ENCODE peak calls at places on chromosomes 3 and 15, in eight cellular contexts. K, Q, E, D, X, V, W and C are unnamed samples.

GRCh38 chr15:101055411-101055810 is 136.3 kb downstream of the LRRK1 start:
- DNase-seq in D (no peak), X (no peak), W (no peak), V (no peak), K (no peak), E (peak), Q (no peak), C (no peak)

GRCh38 chr15:73082719-73083275 is 30.5 kb downstream of the NEO1 start:
- DNase-seq in V (no peak), K (no peak), Q (no peak), E (no peak), X (no peak), W (no peak), D (peak), C (no peak)

GRCh38 chr3:81735334-81735733 is 26.1 kb downstream of the GBE1 start:
- DNase-seq in Q (no peak), K (no peak), W (no peak), V (no peak), X (no peak), D (peak), E (no peak), C (no peak)

GRCh38 chr3:122977645-122978466 is 49.7 kb downstream of the SEMA5B start:
- DNase-seq in V (peak), Q (peak), E (peak), D (peak), K (no peak), X (peak), W (peak), C (no peak)

GRCh38 chr3:50671331-50671730 is 3.4 kb upstream of the DOCK3 start:
- DNase-seq in V (peak), E (no peak), Q (no peak), W (peak), X (no peak), D (peak), K (peak), C (peak)

GRCh38 chr3:30140356-30140755 is 466.0 kb upstream of the TGFBR2 start:
- DNase-seq in Q (no peak), D (no peak), X (no peak), E (no peak), V (no peak), K (no peak), W (no peak), C (no peak)

GRCh38 chr3:58246148-58247051 is 8.8 kb downstream of the ABHD6 start:
- DNase-seq in W (no peak), V (no peak), K (no peak), D (peak), Q (no peak), E (no peak), X (no peak), C (no peak)

GRCh38 chr15:81327526-81327925 is 3.6 kb upstream of the STARD5 start:
- DNase-seq in W (no peak), E (no peak), D (peak), X (no peak), V (no peak), K (no peak), Q (no peak), C (no peak)

GRCh38 chr3:126102530-126102951 is 18.6 kb upstream of the SLC41A3 start:
- DNase-seq in Q (no peak), K (peak), W (no peak), V (no peak), E (peak), D (peak), X (peak), C (no peak)

GRCh38 chr15:88326924-88327323 is 70.4 kb upstream of the NTRK3 start:
- DNase-seq in V (no peak), W (no peak), D (no peak), Q (no peak), K (no peak), X (no peak), E (no peak), C (no peak)

GRCh38 chr3:62723171-62723570 is 152.0 kb downstream of the CADPS start:
- DNase-seq in W (no peak), D (no peak), X (no peak), K (no peak), Q (no peak), V (no peak), E (no peak), C (no peak)

GRCh38 chr15:100926258-100926657 is 7.1 kb downstream of the LRRK1 start:
- DNase-seq in K (no peak), X (no peak), V (no peak), E (no peak), Q (peak), D (no peak), W (no peak), C (no peak)

GRCh38 chr15:53046153-53046790 is 256.1 kb upstream of the ONECUT1 start:
- DNase-seq in K (no peak), Q (no peak), D (no peak), X (no peak), W (no peak), E (no peak), V (no peak), C (no peak)
- TF ChIP-seq CTCF in K (no peak), Q (no peak), D (no peak), X (no peak), W (no peak), E (no peak), V (no peak), C (no peak)

GRCh38 chr15:29952245-29952644 is 130.0 kb upstream of the TJP1 start:
- DNase-seq in K (no peak), E (no peak), W (no peak), X (no peak), D (no peak), Q (no peak), V (no peak), C (no peak)
- H3K27ac ChIP-seq in K (no peak), E (no peak), W (no peak), X (no peak), D (no peak), Q (no peak), V (no peak), C (no peak)

GRCh38 chr15:67083135-67083766 is 17.8 kb downstream of the SMAD3 start:
- DNase-seq in X (no peak), D (no peak), W (no peak), K (no peak), Q (no peak), E (no peak), V (no peak), C (no peak)
- TF ChIP-seq CTCF in X (no peak), D (no peak), W (no peak), K (no peak), Q (no peak), E (no peak), V (no peak), C (no peak)

GRCh38 chr3:156685198-156685597 is 10.8 kb downstream of the TIPARP start:
- DNase-seq in W (no peak), E (no peak), X (no peak), V (no peak), D (peak), Q (no peak), K (no peak), C (no peak)
- H3K27ac ChIP-seq in W (no peak), E (no peak), X (no peak), V (peak), D (no peak), Q (no peak), K (no peak), C (no peak)